ENCODE peak calls at places on chromosomes 13 and 19, in ten cellular contexts. W is Caco-2; D is kidney tubule cell; S is ELF-1; X is mucosa of descending colon; R is NCI-H524; G is AG08396; M is AG10803; B is immature natural killer cell; K is stimulated activated CD4-positive, alpha-beta T cell treated with anti-CD3 and anti-CD28 coated beads, Interleukin-2, amount 100 ng/mL, for 48 hours. Q is an unnamed sample.

GRCh38 chr13:110309159-110309476 is 2.0 kb downstream of the COL4A2 start:
- DNase-seq in S (no peak), X (no peak), G (no peak), M (no peak), D (no peak), W (no peak), B (no peak), K (no peak), R (no peak), Q (no peak)

GRCh38 chr19:40611096-40611495 is 9.9 kb downstream of the LTBP4 start:
- DNase-seq in R (no peak), B (no peak), K (no peak), S (no peak), M (no peak), W (no peak), G (no peak), X (peak), D (no peak), Q (no peak)

GRCh38 chr19:54938906-54939305 is 8.4 kb downstream of the NLRP7 start:
- DNase-seq in B (no peak), R (no peak), W (no peak), X (no peak), S (no peak), G (no peak), K (no peak), M (no peak), D (no peak), Q (no peak)

GRCh38 chr13:97256343-97256783 is 34.2 kb downstream of the MBNL2 start:
- DNase-seq in D (peak), R (no peak), B (no peak), M (peak), G (peak), K (no peak), S (no peak), X (no peak), W (peak), Q (peak)

GRCh38 chr13:75258159-75258782 is 223.7 kb downstream of the TBC1D4 start:
- DNase-seq in X (no peak), G (peak), B (no peak), W (peak), R (peak), D (peak), M (peak), K (no peak), S (no peak), Q (peak)

GRCh38 chr13:112247471-112248405 is 128.4 kb upstream of the SPACA7 start:
- DNase-seq in K (no peak), S (no peak), X (no peak), M (no peak), D (no peak), W (no peak), B (no peak), R (no peak), G (no peak), Q (no peak)

GRCh38 chr13:30125422-30126073 is 181.8 kb downstream of the KATNAL1 start:
- DNase-seq in B (no peak), D (peak), G (peak), S (no peak), M (peak), K (no peak), W (peak), X (no peak), R (no peak), Q (peak)

GRCh38 chr13:21511841-21512240 is 52.7 kb upstream of the ZDHHC20 start:
- DNase-seq in M (peak), G (no peak), K (no peak), X (no peak), W (no peak), B (no peak), R (no peak), S (no peak), D (no peak), Q (peak)

GRCh38 chr13:111335263-111335662 is 14.8 kb downstream of the TEX29 start:
- DNase-seq in M (no peak), G (no peak), K (no peak), W (no peak), S (no peak), X (no peak), R (no peak), D (no peak), B (no peak), Q (no peak)

GRCh38 chr13:42083138-42083770 is 34.8 kb downstream of the DGKH start:
- DNase-seq in B (no peak), W (no peak), K (no peak), M (no peak), G (no peak), R (no peak), S (no peak), D (no peak), X (no peak), Q (no peak)

GRCh38 chr19:11414544-11414943 is 4.6 kb downstream of the RGL3 start:
- DNase-seq in M (no peak), S (no peak), B (no peak), W (no peak), D (no peak), K (no peak), G (no peak), R (peak), X (no peak), Q (no peak)

GRCh38 chr19:9461938-9462337 is 26.6 kb upstream of the ZNF266 start:
- DNase-seq in X (no peak), R (no peak), B (no peak), K (no peak), S (no peak), M (no peak), G (no peak), D (no peak), W (no peak), Q (no peak)

GRCh38 chr19:18419195-18419698 is at the start of gene SSBP4:
- DNase-seq in R (peak), G (peak), B (peak), D (peak), X (peak), M (peak), W (peak), S (peak), K (peak), Q (peak)

GRCh38 chr19:17968376-17968775 is 1.5 kb downstream of the KCNN1 start:
- DNase-seq in K (no peak), G (no peak), S (no peak), M (no peak), W (no peak), D (no peak), R (no peak), B (no peak), X (no peak), Q (no peak)

GRCh38 chr13:92074658-92075057 is 676.2 kb downstream of the GPC5 start:
- DNase-seq in X (no peak), W (peak), D (peak), M (no peak), S (no peak), G (no peak), K (no peak), R (peak), B (no peak), Q (no peak)

GRCh38 chr19:10816691-10817090 is 19.3 kb downstream of the TMED1 start:
- DNase-seq in B (no peak), D (no peak), M (no peak), R (no peak), K (no peak), W (no peak), G (no peak), S (no peak), X (no peak), Q (no peak)

GRCh38 chr13:49690133-49690989 is 925 bp downstream of the EBPL start:
- DNase-seq in S (no peak), G (peak), B (no peak), X (no peak), R (peak), D (peak), W (peak), K (no peak), M (no peak), Q (peak)

GRCh38 chr19:1619703-1620102 is 14.4 kb upstream of the UQCR11 start:
- DNase-seq in B (no peak), S (no peak), K (no peak), M (no peak), R (no peak), D (no peak), X (no peak), G (no peak), W (no peak), Q (no peak)

GRCh38 chr13:77815330-77815729 is 103.3 kb downstream of the EDNRB start:
- DNase-seq in S (no peak), X (no peak), K (no peak), G (no peak), R (no peak), M (no peak), W (no peak), B (no peak), D (no peak), Q (no peak)

GRCh38 chr13:100022798-100023197 is 41.2 kb downstream of the ZIC2 start:
- DNase-seq in M (no peak), S (no peak), X (no peak), K (no peak), W (no peak), G (no peak), R (no peak), D (no peak), B (no peak), Q (no peak)

Q was measured in AG08395.